ENCODE peak calls at places on chromosomes 5 and 9, in five cellular contexts. One of them, this sample, is unnamed.

GRCh38 chr9:124284940-124285441 is 27.2 kb downstream of the NEK6 start:
- DNase-seq in fibroblast of mammary gland: peak; percentile 57
- DNase-seq in A673: no peak
- DNase-seq in cardiac muscle cell: peak; percentile 64
- DNase-seq in small intestine: no peak
- DNase-seq in this sample: no peak

GRCh38 chr9:88534456-88535225 is at the start of gene NXNL2:
- DNase-seq in fibroblast of mammary gland: peak; percentile 67
- DNase-seq in A673: peak; percentile 82
- DNase-seq in cardiac muscle cell: peak; percentile 85
- DNase-seq in small intestine: peak; percentile 43
- DNase-seq in this sample: peak; percentile 84

GRCh38 chr9:7402704-7403389 is 396.7 kb downstream of the DMAC1 start:
- DNase-seq in fibroblast of mammary gland: peak; percentile 10
- DNase-seq in A673: no peak
- DNase-seq in cardiac muscle cell: peak; percentile 17
- DNase-seq in small intestine: no peak
- DNase-seq in this sample: peak; percentile 8

GRCh38 chr9:101269596-101270324 is 115.0 kb downstream of the BAAT start:
- DNase-seq in fibroblast of mammary gland: no peak
- DNase-seq in A673: no peak
- DNase-seq in cardiac muscle cell: no peak
- DNase-seq in small intestine: no peak
- DNase-seq in this sample: no peak

GRCh38 chr5:10018211-10018610 is 231.5 kb downstream of the ATPSCKMT start:
- DNase-seq in fibroblast of mammary gland: no peak
- DNase-seq in A673: no peak
- DNase-seq in cardiac muscle cell: peak; percentile 55
- DNase-seq in small intestine: no peak
- DNase-seq in this sample: peak; percentile 66

GRCh38 chr5:141822134-141822533 is 56.1 kb downstream of the PCDH1 start:
- DNase-seq in fibroblast of mammary gland: peak; percentile 18
- DNase-seq in A673: peak; percentile 30
- DNase-seq in cardiac muscle cell: peak; percentile 79
- DNase-seq in small intestine: no peak
- DNase-seq in this sample: peak; percentile 70

GRCh38 chr5:122311888-122312669 is at the start of gene SNCAIP:
- DNase-seq in fibroblast of mammary gland: peak; percentile 33
- DNase-seq in A673: no peak
- DNase-seq in cardiac muscle cell: peak; percentile 59
- DNase-seq in small intestine: peak; percentile 3
- DNase-seq in this sample: peak; percentile 48

GRCh38 chr9:37350486-37351190 is 71.9 kb upstream of the GRHPR start:
- DNase-seq in fibroblast of mammary gland: peak; percentile 36
- DNase-seq in A673: no peak
- DNase-seq in cardiac muscle cell: peak; percentile 23
- DNase-seq in small intestine: no peak
- DNase-seq in this sample: peak; percentile 46

GRCh38 chr5:65672787-65673186 is 48.0 kb downstream of the SHLD3 start:
- DNase-seq in fibroblast of mammary gland: peak; percentile 72
- DNase-seq in A673: no peak
- DNase-seq in cardiac muscle cell: peak; percentile 71
- DNase-seq in small intestine: no peak
- DNase-seq in this sample: peak; percentile 85

GRCh38 chr5:135324897-135325650 is 74.0 kb downstream of the MACROH2A1 start:
- DNase-seq in fibroblast of mammary gland: no peak
- DNase-seq in A673: no peak
- DNase-seq in cardiac muscle cell: no peak
- DNase-seq in small intestine: no peak
- DNase-seq in this sample: no peak

GRCh38 chr9:76957258-76957657 is 51.3 kb upstream of the PRUNE2 start:
- DNase-seq in fibroblast of mammary gland: no peak
- DNase-seq in A673: no peak
- DNase-seq in cardiac muscle cell: no peak
- DNase-seq in small intestine: no peak
- DNase-seq in this sample: no peak

GRCh38 chr5:174724484-174725260 is at the start of gene MSX2:
- DNase-seq in fibroblast of mammary gland: peak; percentile 78
- DNase-seq in A673: peak; percentile 82
- DNase-seq in cardiac muscle cell: peak; percentile 92
- DNase-seq in small intestine: peak; percentile 84
- DNase-seq in this sample: peak; percentile 64

DNA sequence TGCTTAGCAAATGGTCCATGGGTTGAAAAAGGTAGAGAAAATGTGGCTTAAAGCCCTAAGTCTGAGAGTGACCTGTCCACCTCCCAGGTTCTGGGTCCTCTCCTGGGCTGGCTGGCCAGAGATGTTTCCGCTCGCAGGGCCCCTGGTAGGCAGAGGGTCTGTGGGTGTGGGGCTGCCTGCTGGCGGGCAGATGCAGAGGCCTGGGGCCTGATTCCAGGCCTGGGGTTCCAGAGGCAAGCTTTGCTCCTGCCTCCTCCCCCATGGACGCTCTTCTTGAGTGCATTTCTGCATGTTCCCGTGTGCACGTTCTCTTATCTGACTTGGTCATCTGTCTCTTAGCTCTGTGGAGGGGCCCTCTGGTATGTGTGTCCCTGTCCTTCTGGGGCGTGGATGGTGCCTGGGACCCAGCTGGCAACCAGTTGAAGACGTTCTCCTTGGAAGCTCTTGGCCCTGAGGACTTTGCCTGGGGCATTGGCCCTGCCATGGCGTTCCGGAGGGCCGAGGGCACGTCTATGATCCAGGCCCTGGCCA is 3.8 kb downstream of the MIGA2 start:
- DNase-seq in fibroblast of mammary gland: no peak
- DNase-seq in A673: no peak
- DNase-seq in cardiac muscle cell: no peak
- DNase-seq in small intestine: no peak
- DNase-seq in this sample: no peak
- H3K4me3 ChIP-seq in fibroblast of mammary gland: no peak overlapping the region
- H3K4me3 ChIP-seq in A673: no peak overlapping the region
- H3K4me3 ChIP-seq in cardiac muscle cell: no peak overlapping the region
- H3K4me3 ChIP-seq in small intestine: no peak overlapping the region
- H3K4me3 ChIP-seq in this sample: no peak overlapping the region

DNA sequence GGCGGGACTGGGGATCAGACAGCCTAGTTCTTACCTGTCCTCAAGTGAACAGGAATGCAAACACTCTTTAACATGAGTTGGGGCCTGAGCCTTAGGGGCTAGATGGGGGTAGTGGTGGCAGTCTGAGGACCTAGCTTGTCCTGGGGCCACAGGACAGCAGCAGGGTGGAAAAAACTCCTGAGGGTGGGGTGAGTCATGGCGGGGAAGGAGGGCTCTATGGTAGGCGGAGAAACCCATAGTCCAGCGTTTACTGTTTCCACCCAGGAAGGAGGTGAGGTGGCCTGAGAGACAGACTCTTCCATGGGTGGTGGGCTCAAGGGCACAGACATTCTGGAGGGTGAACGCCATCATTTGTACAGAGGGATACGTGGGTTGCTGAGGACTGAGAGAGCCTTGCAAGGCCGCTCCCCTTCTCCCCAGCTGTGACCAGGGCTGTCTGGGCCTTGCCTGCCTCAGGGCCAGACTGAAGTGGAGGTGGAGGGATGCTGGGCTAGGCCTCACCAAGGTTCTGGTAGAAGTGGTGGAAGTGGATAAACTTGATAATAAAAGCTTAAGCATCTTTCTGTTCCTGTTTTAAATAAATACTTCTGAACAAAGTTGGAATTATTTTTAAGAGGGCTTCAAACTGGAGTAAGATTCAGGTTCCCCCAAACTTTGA is 1.1 kb upstream of the TSPAN17 start:
- DNase-seq in fibroblast of mammary gland: no peak
- DNase-seq in A673: no peak
- DNase-seq in cardiac muscle cell: no peak
- DNase-seq in small intestine: no peak
- DNase-seq in this sample: no peak
- H3K4me3 ChIP-seq in fibroblast of mammary gland: no peak overlapping the region
- H3K4me3 ChIP-seq in A673: no peak overlapping the region
- H3K4me3 ChIP-seq in cardiac muscle cell: no peak overlapping the region
- H3K4me3 ChIP-seq in small intestine: peak overlapping the region; percentile 43
- H3K4me3 ChIP-seq in this sample: no peak overlapping the region

GRCh38 chr5:14914193-14914592 is 42.6 kb upstream of the ANKH start:
- DNase-seq in fibroblast of mammary gland: no peak
- DNase-seq in A673: no peak
- DNase-seq in cardiac muscle cell: no peak
- DNase-seq in small intestine: no peak
- DNase-seq in this sample: no peak
- H3K4me3 ChIP-seq in fibroblast of mammary gland: no peak overlapping the region
- H3K4me3 ChIP-seq in A673: no peak overlapping the region
- H3K4me3 ChIP-seq in cardiac muscle cell: no peak overlapping the region
- H3K4me3 ChIP-seq in small intestine: no peak overlapping the region
- H3K4me3 ChIP-seq in this sample: no peak overlapping the region

DNA sequence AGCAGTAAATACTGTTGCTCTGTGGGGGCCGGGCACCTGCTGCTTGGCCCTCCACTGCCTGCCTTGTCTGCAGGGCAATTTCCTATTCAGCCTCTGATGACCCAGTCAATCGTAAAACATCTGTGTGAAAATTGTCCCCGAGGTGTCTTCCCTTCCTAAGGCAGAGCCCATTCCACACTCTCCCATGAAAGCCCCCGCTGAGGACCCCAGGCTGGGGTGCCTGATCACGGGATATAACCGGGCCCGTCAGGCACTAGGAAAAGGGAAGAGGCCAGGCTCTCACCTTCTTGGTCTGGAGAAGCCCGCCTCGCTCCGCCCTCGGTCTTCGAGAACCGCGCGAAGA is 27.2 kb upstream of the SCGB3A1 start:
- DNase-seq in fibroblast of mammary gland: no peak
- DNase-seq in A673: no peak
- DNase-seq in cardiac muscle cell: no peak
- DNase-seq in small intestine: no peak
- DNase-seq in this sample: no peak
- H3K4me3 ChIP-seq in fibroblast of mammary gland: no peak overlapping the region
- H3K4me3 ChIP-seq in A673: peak overlapping the region; percentile 51
- H3K4me3 ChIP-seq in cardiac muscle cell: peak overlapping the region; percentile 55
- H3K4me3 ChIP-seq in small intestine: no peak overlapping the region
- H3K4me3 ChIP-seq in this sample: peak overlapping the region; percentile 41

GRCh38 chr9:83572524-83572923 is 34.3 kb upstream of the FRMD3 start:
- DNase-seq in fibroblast of mammary gland: peak; percentile 42
- DNase-seq in A673: no peak
- DNase-seq in cardiac muscle cell: peak; percentile 93
- DNase-seq in small intestine: no peak
- DNase-seq in this sample: peak; percentile 82

GRCh38 chr9:83570359-83570758 is 32.2 kb upstream of the FRMD3 start:
- DNase-seq in fibroblast of mammary gland: peak; percentile 44
- DNase-seq in A673: no peak
- DNase-seq in cardiac muscle cell: peak; percentile 36
- DNase-seq in small intestine: no peak
- DNase-seq in this sample: peak; percentile 30

GRCh38 chr9:83569326-83569725 is 31.1 kb upstream of the FRMD3 start:
- DNase-seq in fibroblast of mammary gland: no peak
- DNase-seq in A673: no peak
- DNase-seq in cardiac muscle cell: no peak
- DNase-seq in small intestine: no peak
- DNase-seq in this sample: no peak

GRCh38 chr9:83574482-83574881 is 36.3 kb upstream of the FRMD3 start:
- DNase-seq in fibroblast of mammary gland: no peak
- DNase-seq in A673: no peak
- DNase-seq in cardiac muscle cell: no peak
- DNase-seq in small intestine: no peak
- DNase-seq in this sample: no peak
- H3K4me3 ChIP-seq in fibroblast of mammary gland: no peak overlapping the region
- H3K4me3 ChIP-seq in A673: no peak overlapping the region
- H3K4me3 ChIP-seq in cardiac muscle cell: no peak overlapping the region
- H3K4me3 ChIP-seq in small intestine: no peak overlapping the region
- H3K4me3 ChIP-seq in this sample: no peak overlapping the region

GRCh38 chr9:92535940-92536850 is at the start of gene ECM2:
- DNase-seq in fibroblast of mammary gland: peak; percentile 68
- DNase-seq in A673: peak; percentile 45
- DNase-seq in cardiac muscle cell: peak; percentile 79
- DNase-seq in small intestine: peak; percentile 95
- DNase-seq in this sample: peak; percentile 87
- H3K4me3 ChIP-seq in fibroblast of mammary gland: peak within 1 kb of the TSS; percentile 27
- H3K4me3 ChIP-seq in A673: peak within 1 kb of the TSS; percentile 21
- H3K4me3 ChIP-seq in cardiac muscle cell: no peak within 1 kb of the TSS
- H3K4me3 ChIP-seq in small intestine: peak within 1 kb of the TSS; percentile 39
- H3K4me3 ChIP-seq in this sample: no peak within 1 kb of the TSS

GRCh38 chr9:119370816-119371215 is 1.6 kb upstream of the BRINP1 start:
- DNase-seq in fibroblast of mammary gland: peak; percentile 31
- DNase-seq in A673: peak; percentile 41
- DNase-seq in cardiac muscle cell: peak; percentile 38
- DNase-seq in small intestine: peak; percentile 4
- DNase-seq in this sample: peak; percentile 31
- H3K4me3 ChIP-seq in fibroblast of mammary gland: no peak overlapping the region
- H3K4me3 ChIP-seq in A673: no peak overlapping the region
- H3K4me3 ChIP-seq in cardiac muscle cell: no peak overlapping the region
- H3K4me3 ChIP-seq in small intestine: no peak overlapping the region
- H3K4me3 ChIP-seq in this sample: no peak overlapping the region

GRCh38 chr9:132351404-132352050 is 3.3 kb downstream of the SETX start:
- DNase-seq in fibroblast of mammary gland: no peak
- DNase-seq in A673: no peak
- DNase-seq in cardiac muscle cell: no peak
- DNase-seq in small intestine: peak; percentile 10
- DNase-seq in this sample: no peak
- H3K4me3 ChIP-seq in fibroblast of mammary gland: no peak overlapping the region
- H3K4me3 ChIP-seq in A673: peak overlapping the region; percentile 11
- H3K4me3 ChIP-seq in cardiac muscle cell: no peak overlapping the region
- H3K4me3 ChIP-seq in small intestine: no peak overlapping the region
- H3K4me3 ChIP-seq in this sample: no peak overlapping the region

DNA sequence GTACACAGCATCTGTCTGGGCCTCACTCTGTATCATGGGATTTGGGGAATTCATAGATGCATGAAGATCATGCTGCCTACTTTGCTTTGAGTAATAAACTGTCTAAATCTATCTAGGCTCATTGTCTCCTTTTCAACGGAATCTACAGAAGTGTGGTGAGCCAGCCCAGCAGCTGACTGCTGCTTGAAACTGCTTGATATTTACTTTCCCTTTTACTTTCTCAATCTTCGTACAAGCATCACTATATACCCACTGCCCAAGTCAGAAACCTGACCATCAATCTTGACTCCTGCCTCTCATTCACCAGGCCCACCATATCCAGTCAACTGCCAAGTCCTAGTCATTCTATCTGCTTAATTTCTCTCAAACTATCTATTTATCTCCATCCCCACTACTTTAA is 142.9 kb downstream of the NR2F1-AS1 start:
- DNase-seq in fibroblast of mammary gland: no peak
- DNase-seq in A673: no peak
- DNase-seq in cardiac muscle cell: no peak
- DNase-seq in small intestine: no peak
- DNase-seq in this sample: no peak
- H3K4me3 ChIP-seq in fibroblast of mammary gland: no peak overlapping the region
- H3K4me3 ChIP-seq in A673: no peak overlapping the region
- H3K4me3 ChIP-seq in cardiac muscle cell: no peak overlapping the region
- H3K4me3 ChIP-seq in small intestine: no peak overlapping the region
- H3K4me3 ChIP-seq in this sample: no peak overlapping the region

This sample was measured in cardiac fibroblast.